ENCODE peak calls at places on chromosomes 4 and X, in eight cellular contexts. X, L, C, N, I, H, D and Z are unnamed samples.

GRCh38 chr4:174273960-174274359 is 9.5 kb downstream of the FBXO8 start:
- DNase-seq in L (no peak), D (no peak), N (no peak), I (no peak), H (no peak), C (no peak), X (no peak), Z (no peak)

GRCh38 chr4:95949136-95949765 is 109.4 kb downstream of the PDHA2 start:
- DNase-seq in H (peak; percentile 20), N (no peak), I (no peak), X (no peak), D (no peak), L (no peak), C (no peak), Z (no peak)

GRCh38 chr4:172776203-172776896 is 392.3 kb upstream of the GALNT7 start:
- DNase-seq in D (no peak), X (no peak), L (no peak), C (no peak), H (no peak), I (no peak), N (no peak), Z (no peak)

GRCh38 chrX:147735364-147735763 is 176.4 kb upstream of the FMR1 start:
- DNase-seq in C (no peak), H (no peak), I (no peak), N (no peak), X (no peak), D (no peak), L (no peak), Z (no peak)

GRCh38 chrX:21375795-21376069 is 1.5 kb downstream of the CNKSR2 start:
- DNase-seq in X (no peak), N (no peak), I (no peak), L (no peak), D (no peak), C (no peak), H (no peak), Z (no peak)

GRCh38 chr4:21655100-21655499 is 293.5 kb downstream of the KCNIP4 start:
- DNase-seq in I (no peak), C (no peak), D (no peak), H (no peak), L (no peak), X (no peak), N (no peak), Z (no peak)

GRCh38 chr4:175109933-175110332 is 191.8 kb downstream of the ADAM29 start:
- DNase-seq in H (no peak), L (no peak), D (no peak), I (no peak), X (no peak), C (no peak), N (no peak), Z (no peak)

GRCh38 chrX:46588263-46588662 is 14.7 kb downstream of the CHST7 start:
- DNase-seq in C (peak; percentile 61), X (no peak), I (no peak), L (no peak), H (peak; percentile 70), N (no peak), D (no peak), Z (peak; percentile 78)

GRCh38 chr4:105457997-105458396 is 15.9 kb downstream of the PPA2 start:
- DNase-seq in H (peak; percentile 25), L (no peak), D (no peak), I (no peak), N (no peak), C (no peak), X (no peak), Z (peak; percentile 36)

GRCh38 chr4:137678796-137679195 is 146.5 kb upstream of the PCDH18 start:
- DNase-seq in I (no peak), C (no peak), L (no peak), D (no peak), X (no peak), H (peak; percentile 87), N (no peak), Z (peak; percentile 81)

GRCh38 chr4:10006604-10007435 is 14.5 kb downstream of the SLC2A9 start:
- DNase-seq in N (peak; percentile 76), X (peak; percentile 75), D (no peak), C (no peak), H (peak; percentile 35), L (no peak), I (no peak), Z (no peak)

GRCh38 chr4:136395212-136395722 is 1137.0 kb downstream of the PCDH18 start:
- DNase-seq in L (no peak), C (no peak), X (peak; percentile 57), I (no peak), D (no peak), H (no peak), N (no peak), Z (no peak)

GRCh38 chrX:18719852-18720251 is 12.4 kb downstream of the PPEF1 start:
- DNase-seq in N (no peak), I (no peak), X (no peak), H (no peak), D (no peak), L (no peak), C (no peak), Z (no peak)